ENCODE peak calls at places on chromosomes 6 and 20, in four cellular contexts. R is OCI-LY7, S is stomach, C is choroid plexus epithelial cell. Z is an unnamed sample.

GRCh38 chr6:167152858-167153257 is 4.9 kb downstream of the GPR31 start:
- DNase-seq in C (no peak), S (no peak), R (peak), Z (no peak)

GRCh38 chr6:158322724-158323560 is 10.7 kb downstream of the TULP4 start:
- DNase-seq in C (peak), R (no peak), S (no peak), Z (no peak)

GRCh38 chr20:7695622-7696021 is 244.6 kb downstream of the HAO1 start:
- DNase-seq in S (no peak), R (no peak), C (peak), Z (no peak)

GRCh38 chr20:3276400-3277015 is 37.5 kb upstream of the SLC4A11 start:
- DNase-seq in C (peak), R (peak), S (no peak), Z (no peak)

GRCh38 chr6:142872376-142872775 is 72.6 kb downstream of the HIVEP2 start:
- DNase-seq in S (no peak), C (no peak), R (no peak), Z (no peak)

GRCh38 chr6:1630212-1630770 is 20.6 kb downstream of the FOXC1 start:
- DNase-seq in S (no peak), R (no peak), C (no peak), Z (no peak)

GRCh38 chr20:50464026-50464724 is 46.0 kb upstream of the PTPN1 start:
- DNase-seq in C (peak), S (peak), R (peak), Z (peak)

GRCh38 chr20:17499041-17499440 is 32.1 kb downstream of the BFSP1 start:
- DNase-seq in S (no peak), C (peak), R (no peak), Z (no peak)

GRCh38 chr6:6230286-6230685 is 90.2 kb downstream of the F13A1 start:
- DNase-seq in S (peak), R (peak), C (no peak), Z (peak)
- TF ChIP-seq CTCF in S (no peak), R (no peak), C (no peak), Z (no peak)

GRCh38 chr6:108168980-108169800 is 3.4 kb downstream of the NR2E1 start:
- DNase-seq in S (no peak), C (no peak), R (no peak), Z (no peak)
- H3K4me3 ChIP-seq in S (peak), C (no peak), R (no peak), Z (no peak)

GRCh38 chr6:111691345-111692225 is 85.9 kb upstream of the TRAF3IP2 start:
- DNase-seq in C (peak), S (no peak), R (no peak), Z (peak)
- TF ChIP-seq CTCF in C (no peak), S (no peak), R (no peak), Z (no peak)

DNA sequence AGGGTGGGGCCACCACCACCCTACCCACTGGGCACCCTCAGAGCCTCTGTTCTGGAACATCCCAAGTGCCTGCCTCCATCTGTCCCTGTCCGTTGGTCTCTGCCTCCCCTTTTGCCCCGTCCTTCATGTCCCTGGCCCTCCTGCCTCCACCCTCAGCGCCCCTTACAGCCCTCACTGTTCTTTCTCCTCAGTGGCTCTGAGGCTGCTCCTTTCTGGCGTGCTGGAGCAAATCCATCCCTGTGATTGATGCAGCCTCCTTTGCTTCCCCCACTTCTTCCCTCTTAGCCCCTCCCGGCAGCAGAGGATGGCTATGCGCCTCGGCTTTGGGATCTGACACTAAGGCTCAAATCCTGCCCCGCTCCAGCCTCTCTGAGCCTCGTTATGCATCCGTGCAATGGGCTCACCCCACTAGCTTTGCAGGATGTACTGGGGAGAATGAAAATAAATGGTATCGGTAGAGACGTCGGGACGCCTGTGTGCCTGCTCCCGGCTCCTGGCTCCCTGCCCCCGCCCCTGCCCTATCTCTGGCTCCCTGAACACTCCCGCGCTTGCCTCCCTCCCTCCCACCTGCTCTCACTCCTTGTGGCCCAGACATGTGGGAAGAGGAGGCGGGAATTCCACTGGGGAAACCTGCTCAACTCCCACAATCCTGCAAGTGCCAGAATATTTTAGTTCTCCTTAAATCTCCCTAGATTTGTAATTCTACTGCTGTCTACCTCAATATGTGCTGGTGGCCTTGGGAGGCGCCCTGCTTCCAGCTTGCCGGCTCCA is 13.1 kb downstream of the VSTM2L start:
- DNase-seq in C (no peak), S (peak), R (no peak), Z (no peak)
- H3K4me3 ChIP-seq in C (no peak), S (no peak), R (no peak), Z (no peak)

GRCh38 chr6:46704562-46704961 is 16.9 kb downstream of the TDRD6 start:
- DNase-seq in S (no peak), R (peak), C (peak), Z (no peak)
- TF ChIP-seq CTCF in S (no peak), R (peak), C (peak), Z (no peak)

GRCh38 chr6:123014835-123015234 is 18.8 kb downstream of the CLVS2 start:
- DNase-seq in C (no peak), R (no peak), S (no peak), Z (no peak)
- H3K4me3 ChIP-seq in C (no peak), R (no peak), S (no peak), Z (no peak)

DNA sequence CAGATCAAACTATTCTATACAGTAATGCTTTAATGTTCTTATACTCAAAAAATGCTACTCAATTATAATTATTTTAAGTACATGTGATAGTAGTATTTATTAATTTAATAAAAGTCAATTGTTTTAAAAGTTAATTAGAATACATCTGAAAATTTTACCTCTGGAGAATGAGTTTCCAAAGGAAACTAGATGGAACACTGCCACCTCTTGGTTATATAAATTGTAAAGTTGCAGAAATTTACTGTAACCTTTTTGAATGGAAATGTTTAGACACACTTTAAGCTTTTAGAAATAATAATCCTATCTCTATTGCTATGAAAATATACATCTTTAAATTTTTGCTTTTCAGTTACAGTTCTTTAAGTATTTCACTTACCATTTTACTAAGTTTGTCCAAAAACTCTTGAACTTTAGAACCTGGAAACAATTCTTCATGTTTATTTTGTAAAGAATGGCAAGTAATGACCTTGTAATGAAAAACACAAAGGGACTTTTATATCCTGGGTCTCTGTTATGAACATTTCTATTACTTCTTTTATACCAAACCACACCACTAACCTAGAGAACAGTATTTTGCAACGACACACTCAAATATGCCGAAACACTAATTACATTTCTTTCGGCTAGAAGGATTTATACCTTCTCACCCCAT is 10.9 kb upstream of the BMP5 start:
- DNase-seq in C (peak), S (no peak), R (no peak), Z (no peak)
- TF ChIP-seq CTCF in C (peak), S (no peak), R (peak), Z (no peak)

Z was measured in mucosa of descending colon.